ENCODE peak calls at places on chromosomes 5 and 9, in six cellular contexts. One of them, this sample, is unnamed.

GRCh38 chr5:73268826-73269225 is 95.8 kb downstream of the TMEM174 start:
- DNase-seq in GM13976: no peak
- DNase-seq in right lobe of liver: no peak
- DNase-seq in dorsolateral prefrontal cortex: no peak
- DNase-seq in cardiac muscle cell: no peak
- DNase-seq in D721Med: no peak
- DNase-seq in this sample: no peak

GRCh38 chr5:33743089-33743488 is 148.7 kb downstream of the ADAMTS12 start:
- DNase-seq in GM13976: no peak
- DNase-seq in right lobe of liver: no peak
- DNase-seq in dorsolateral prefrontal cortex: no peak
- DNase-seq in cardiac muscle cell: peak
- DNase-seq in D721Med: no peak
- DNase-seq in this sample: no peak

GRCh38 chr9:105415344-105415980 is 32.4 kb upstream of the FSD1L start:
- DNase-seq in GM13976: peak
- DNase-seq in right lobe of liver: no peak
- DNase-seq in dorsolateral prefrontal cortex: peak
- DNase-seq in cardiac muscle cell: peak
- DNase-seq in D721Med: no peak
- DNase-seq in this sample: peak

GRCh38 chr5:168011096-168011495 is 280.3 kb upstream of the WWC1 start:
- DNase-seq in GM13976: no peak
- DNase-seq in right lobe of liver: no peak
- DNase-seq in dorsolateral prefrontal cortex: no peak
- DNase-seq in cardiac muscle cell: no peak
- DNase-seq in D721Med: no peak
- DNase-seq in this sample: no peak

GRCh38 chr5:73544429-73545402 is 20.7 kb downstream of the ANKRA2 start:
- DNase-seq in GM13976: no peak
- DNase-seq in right lobe of liver: no peak
- DNase-seq in dorsolateral prefrontal cortex: no peak
- DNase-seq in cardiac muscle cell: peak
- DNase-seq in D721Med: no peak
- DNase-seq in this sample: no peak

GRCh38 chr9:71762900-71763653 is 5.2 kb downstream of the CEMIP2 start:
- DNase-seq in GM13976: no peak
- DNase-seq in right lobe of liver: no peak
- DNase-seq in dorsolateral prefrontal cortex: no peak
- DNase-seq in cardiac muscle cell: peak
- DNase-seq in D721Med: no peak
- DNase-seq in this sample: no peak

GRCh38 chr5:96905864-96906263 is 29.6 kb downstream of the ERAP2 start:
- DNase-seq in GM13976: no peak
- DNase-seq in right lobe of liver: no peak
- DNase-seq in dorsolateral prefrontal cortex: no peak
- DNase-seq in cardiac muscle cell: no peak
- DNase-seq in D721Med: no peak
- DNase-seq in this sample: no peak

GRCh38 chr5:135249658-135250057 is 149.4 kb downstream of the MACROH2A1 start:
- DNase-seq in GM13976: no peak
- DNase-seq in right lobe of liver: no peak
- DNase-seq in dorsolateral prefrontal cortex: no peak
- DNase-seq in cardiac muscle cell: no peak
- DNase-seq in D721Med: no peak
- DNase-seq in this sample: no peak

GRCh38 chr9:90805006-90805993 is 3.7 kb downstream of the SYK start:
- DNase-seq in GM13976: no peak
- DNase-seq in right lobe of liver: no peak
- DNase-seq in dorsolateral prefrontal cortex: no peak
- DNase-seq in cardiac muscle cell: no peak
- DNase-seq in D721Med: no peak
- DNase-seq in this sample: no peak

GRCh38 chr9:33852216-33852826 is 35.4 kb downstream of the UBE2R2 start:
- DNase-seq in GM13976: peak
- DNase-seq in right lobe of liver: peak
- DNase-seq in dorsolateral prefrontal cortex: peak
- DNase-seq in cardiac muscle cell: peak
- DNase-seq in D721Med: no peak
- DNase-seq in this sample: peak

GRCh38 chr9:87337335-87338074 is 160.2 kb upstream of the DAPK1 start:
- DNase-seq in GM13976: no peak
- DNase-seq in right lobe of liver: no peak
- DNase-seq in dorsolateral prefrontal cortex: no peak
- DNase-seq in cardiac muscle cell: peak
- DNase-seq in D721Med: no peak
- DNase-seq in this sample: no peak

GRCh38 chr5:73039082-73039481 is 81.3 kb upstream of the TMEM171 start:
- DNase-seq in GM13976: no peak
- DNase-seq in right lobe of liver: no peak
- DNase-seq in dorsolateral prefrontal cortex: no peak
- DNase-seq in cardiac muscle cell: no peak
- DNase-seq in D721Med: no peak
- DNase-seq in this sample: no peak

GRCh38 chr5:136028090-136028489 is 698 bp upstream of the TGFBI start:
- DNase-seq in GM13976: no peak
- DNase-seq in right lobe of liver: no peak
- DNase-seq in dorsolateral prefrontal cortex: no peak
- DNase-seq in cardiac muscle cell: no peak
- DNase-seq in D721Med: no peak
- DNase-seq in this sample: no peak

GRCh38 chr9:1383823-1384580 is 333.8 kb downstream of the DMRT2 start:
- DNase-seq in GM13976: no peak
- DNase-seq in right lobe of liver: no peak
- DNase-seq in dorsolateral prefrontal cortex: no peak
- DNase-seq in cardiac muscle cell: no peak
- DNase-seq in D721Med: no peak
- DNase-seq in this sample: no peak

GRCh38 chr9:36389590-36389989 is 10.5 kb downstream of the RNF38 start:
- DNase-seq in GM13976: no peak
- DNase-seq in right lobe of liver: no peak
- DNase-seq in dorsolateral prefrontal cortex: no peak
- DNase-seq in cardiac muscle cell: no peak
- DNase-seq in D721Med: no peak
- DNase-seq in this sample: no peak

GRCh38 chr5:161546463-161547301 is at the start of gene GABRB2:
- DNase-seq in GM13976: peak
- DNase-seq in right lobe of liver: peak
- DNase-seq in dorsolateral prefrontal cortex: peak
- DNase-seq in cardiac muscle cell: peak
- DNase-seq in D721Med: peak
- DNase-seq in this sample: peak

GRCh38 chr5:137320056-137321045 is 178.8 kb downstream of the SPOCK1 start:
- DNase-seq in GM13976: peak
- DNase-seq in right lobe of liver: no peak
- DNase-seq in dorsolateral prefrontal cortex: peak
- DNase-seq in cardiac muscle cell: peak
- DNase-seq in D721Med: peak
- DNase-seq in this sample: peak

GRCh38 chr5:122030251-122030650 is 47.8 kb downstream of the LOX start:
- DNase-seq in GM13976: no peak
- DNase-seq in right lobe of liver: no peak
- DNase-seq in dorsolateral prefrontal cortex: no peak
- DNase-seq in cardiac muscle cell: no peak
- DNase-seq in D721Med: no peak
- DNase-seq in this sample: no peak

GRCh38 chr9:134179918-134180785 is 15.8 kb upstream of the RNU6ATAC start:
- DNase-seq in GM13976: no peak
- DNase-seq in right lobe of liver: peak
- DNase-seq in dorsolateral prefrontal cortex: no peak
- DNase-seq in cardiac muscle cell: no peak
- DNase-seq in D721Med: no peak
- DNase-seq in this sample: no peak

GRCh38 chr5:78065663-78066062 is 228.8 kb downstream of the AP3B1 start:
- DNase-seq in GM13976: no peak
- DNase-seq in right lobe of liver: no peak
- DNase-seq in dorsolateral prefrontal cortex: no peak
- DNase-seq in cardiac muscle cell: no peak
- DNase-seq in D721Med: no peak
- DNase-seq in this sample: peak
- TF ChIP-seq CTCF in GM13976: no peak
- TF ChIP-seq CTCF in right lobe of liver: no peak
- TF ChIP-seq CTCF in dorsolateral prefrontal cortex: no peak
- TF ChIP-seq CTCF in cardiac muscle cell: no peak
- TF ChIP-seq CTCF in D721Med: no peak
- TF ChIP-seq CTCF in this sample: peak

GRCh38 chr9:104087894-104088293 is 6.2 kb upstream of the SMC2 start:
- DNase-seq in GM13976: no peak
- DNase-seq in right lobe of liver: no peak
- DNase-seq in dorsolateral prefrontal cortex: no peak
- DNase-seq in cardiac muscle cell: no peak
- DNase-seq in D721Med: no peak
- DNase-seq in this sample: no peak
- TF ChIP-seq CTCF in GM13976: no peak
- TF ChIP-seq CTCF in right lobe of liver: no peak
- TF ChIP-seq CTCF in dorsolateral prefrontal cortex: no peak
- TF ChIP-seq CTCF in cardiac muscle cell: no peak
- TF ChIP-seq CTCF in D721Med: no peak
- TF ChIP-seq CTCF in this sample: no peak

GRCh38 chr5:2542821-2543220 is 208.7 kb downstream of the IRX2 start:
- DNase-seq in GM13976: no peak
- DNase-seq in right lobe of liver: no peak
- DNase-seq in dorsolateral prefrontal cortex: no peak
- DNase-seq in cardiac muscle cell: no peak
- DNase-seq in D721Med: no peak
- DNase-seq in this sample: no peak
- TF ChIP-seq CTCF in GM13976: no peak
- TF ChIP-seq CTCF in right lobe of liver: no peak
- TF ChIP-seq CTCF in dorsolateral prefrontal cortex: no peak
- TF ChIP-seq CTCF in cardiac muscle cell: no peak
- TF ChIP-seq CTCF in D721Med: no peak
- TF ChIP-seq CTCF in this sample: no peak

DNA sequence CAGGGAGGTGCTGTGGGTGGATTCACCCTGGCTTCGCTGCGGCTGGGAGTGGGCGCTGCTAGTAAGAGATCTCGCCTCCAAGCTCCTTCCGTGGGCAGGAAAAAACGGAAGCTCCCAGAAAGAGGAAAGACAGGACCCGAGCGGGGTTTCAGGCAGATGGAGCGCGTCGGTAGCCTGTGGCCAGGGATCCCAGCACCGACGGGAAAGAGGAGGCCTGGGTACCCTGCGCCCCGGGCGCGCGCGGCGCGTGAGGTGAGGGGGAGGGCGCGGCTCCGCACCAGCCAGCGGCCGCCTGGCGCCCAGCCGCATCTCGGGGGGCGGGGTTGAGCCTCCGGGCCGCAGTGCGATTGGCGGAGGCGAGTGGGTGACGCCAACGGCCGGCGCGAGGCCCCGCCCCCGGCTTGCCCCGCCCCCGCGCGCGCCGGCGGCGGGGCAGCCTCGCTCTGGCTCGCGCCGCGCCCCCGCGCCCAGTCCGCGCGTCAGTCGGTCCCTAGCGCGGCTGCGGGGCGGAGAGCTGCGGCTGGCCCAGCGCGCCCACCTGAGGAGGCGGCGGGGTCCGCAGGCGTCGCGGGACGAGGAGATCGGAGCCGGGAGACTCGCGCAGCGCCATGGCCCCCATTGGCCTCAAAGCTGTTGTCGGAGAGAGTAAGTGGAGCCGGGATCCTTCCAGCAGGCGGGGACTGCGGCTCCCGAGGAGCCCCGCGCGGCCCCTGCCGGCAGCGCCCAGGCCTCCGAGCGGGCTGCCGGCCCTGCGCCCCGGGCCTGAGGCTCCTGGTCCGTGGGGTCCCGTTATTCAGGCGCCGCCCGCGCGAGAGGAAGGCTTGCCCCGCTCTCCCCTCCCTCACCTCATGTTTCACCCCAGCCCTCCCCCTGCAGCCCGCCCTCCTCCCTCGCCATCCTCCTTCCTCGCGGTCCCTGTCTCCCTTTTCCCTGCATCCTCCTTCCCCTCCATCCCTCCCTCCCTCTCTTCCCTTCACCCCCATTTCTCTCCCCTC is at the start of gene STXBP1:
- DNase-seq in GM13976: peak
- DNase-seq in right lobe of liver: peak
- DNase-seq in dorsolateral prefrontal cortex: peak
- DNase-seq in cardiac muscle cell: peak
- DNase-seq in D721Med: peak
- DNase-seq in this sample: peak
- TF ChIP-seq CTCF in GM13976: no peak
- TF ChIP-seq CTCF in right lobe of liver: no peak
- TF ChIP-seq CTCF in dorsolateral prefrontal cortex: no peak
- TF ChIP-seq CTCF in cardiac muscle cell: peak
- TF ChIP-seq CTCF in D721Med: no peak
- TF ChIP-seq CTCF in this sample: no peak

This sample was measured in GM12865.